ENCODE peak calls at places on chromosomes 6 and 20, in eight cellular contexts. One of them, this sample, is unnamed. For H3K36me3, the result is how much of the 10 kb centered on the place peaks cover.

GRCh38 chr6:7901056-7901455 is 9.5 kb downstream of the TXNDC5 start:
- DNase-seq in small intestine: peak
- DNase-seq in body of pancreas: peak
- DNase-seq in left ventricle myocardium inferior: no peak
- DNase-seq in Panc1: no peak
- DNase-seq in brain microvascular endothelial cell: no peak
- DNase-seq in thoracic aorta: no peak
- DNase-seq in endothelial cell of umbilical vein: peak
- DNase-seq in this sample: no peak

GRCh38 chr20:38198238-38198861 is 33.3 kb upstream of the TGM2 start:
- DNase-seq in small intestine: no peak
- DNase-seq in left ventricle myocardium inferior: no peak
- DNase-seq in thoracic aorta: no peak
- DNase-seq in brain microvascular endothelial cell: no peak
- DNase-seq in Panc1: no peak
- DNase-seq in body of pancreas: no peak
- DNase-seq in endothelial cell of umbilical vein: no peak
- DNase-seq in this sample: no peak

GRCh38 chr6:34680802-34681515 is 15.6 kb downstream of the ILRUN start:
- DNase-seq in small intestine: peak
- DNase-seq in brain microvascular endothelial cell: no peak
- DNase-seq in thoracic aorta: no peak
- DNase-seq in Panc1: no peak
- DNase-seq in body of pancreas: no peak
- DNase-seq in left ventricle myocardium inferior: no peak
- DNase-seq in endothelial cell of umbilical vein: peak
- DNase-seq in this sample: no peak

GRCh38 chr6:104118274-104118673 is 741.4 kb downstream of the HACE1 start:
- DNase-seq in brain microvascular endothelial cell: peak
- DNase-seq in thoracic aorta: no peak
- DNase-seq in left ventricle myocardium inferior: no peak
- DNase-seq in Panc1: peak
- DNase-seq in endothelial cell of umbilical vein: peak
- DNase-seq in body of pancreas: no peak
- DNase-seq in small intestine: no peak
- DNase-seq in this sample: no peak

GRCh38 chr6:135488023-135488422 is 9.5 kb downstream of the AHI1 start:
- DNase-seq in left ventricle myocardium inferior: no peak
- DNase-seq in brain microvascular endothelial cell: peak
- DNase-seq in thoracic aorta: no peak
- DNase-seq in Panc1: no peak
- DNase-seq in body of pancreas: no peak
- DNase-seq in small intestine: no peak
- DNase-seq in endothelial cell of umbilical vein: peak
- DNase-seq in this sample: no peak

GRCh38 chr20:8473459-8473858 is 341.4 kb downstream of the PLCB1 start:
- DNase-seq in Panc1: no peak
- DNase-seq in small intestine: no peak
- DNase-seq in thoracic aorta: no peak
- DNase-seq in body of pancreas: no peak
- DNase-seq in brain microvascular endothelial cell: no peak
- DNase-seq in left ventricle myocardium inferior: no peak
- DNase-seq in endothelial cell of umbilical vein: no peak
- DNase-seq in this sample: no peak

GRCh38 chr6:131116755-131117360 is 18.4 kb upstream of the AKAP7 start:
- DNase-seq in endothelial cell of umbilical vein: peak
- DNase-seq in small intestine: peak
- DNase-seq in thoracic aorta: no peak
- DNase-seq in body of pancreas: peak
- DNase-seq in Panc1: peak
- DNase-seq in brain microvascular endothelial cell: peak
- DNase-seq in left ventricle myocardium inferior: no peak
- DNase-seq in this sample: peak

GRCh38 chr20:49325981-49326380 is 48.1 kb upstream of the ZNFX1 start:
- DNase-seq in small intestine: no peak
- DNase-seq in left ventricle myocardium inferior: no peak
- DNase-seq in brain microvascular endothelial cell: peak
- DNase-seq in thoracic aorta: no peak
- DNase-seq in body of pancreas: no peak
- DNase-seq in Panc1: no peak
- DNase-seq in endothelial cell of umbilical vein: no peak
- DNase-seq in this sample: no peak

GRCh38 chr6:113137411-113137810 is 719.7 kb upstream of the MARCKS start:
- DNase-seq in Panc1: no peak
- DNase-seq in thoracic aorta: no peak
- DNase-seq in brain microvascular endothelial cell: no peak
- DNase-seq in left ventricle myocardium inferior: peak
- DNase-seq in endothelial cell of umbilical vein: peak
- DNase-seq in body of pancreas: peak
- DNase-seq in small intestine: no peak
- DNase-seq in this sample: no peak

GRCh38 chr20:35907017-35907685 is 47.2 kb downstream of the SCAND1 start:
- DNase-seq in thoracic aorta: no peak
- DNase-seq in Panc1: no peak
- DNase-seq in left ventricle myocardium inferior: peak
- DNase-seq in endothelial cell of umbilical vein: peak
- DNase-seq in body of pancreas: no peak
- DNase-seq in brain microvascular endothelial cell: no peak
- DNase-seq in small intestine: no peak
- DNase-seq in this sample: no peak

GRCh38 chr6:48844696-48845095 is 618.4 kb downstream of the MMUT start:
- DNase-seq in Panc1: no peak
- DNase-seq in brain microvascular endothelial cell: no peak
- DNase-seq in thoracic aorta: no peak
- DNase-seq in endothelial cell of umbilical vein: no peak
- DNase-seq in small intestine: no peak
- DNase-seq in left ventricle myocardium inferior: no peak
- DNase-seq in body of pancreas: no peak
- DNase-seq in this sample: no peak

GRCh38 chr20:43188234-43188653 is 1.5 kb downstream of the PTPRT start:
- DNase-seq in Panc1: no peak
- DNase-seq in body of pancreas: no peak
- DNase-seq in thoracic aorta: no peak
- DNase-seq in small intestine: no peak
- DNase-seq in left ventricle myocardium inferior: no peak
- DNase-seq in brain microvascular endothelial cell: no peak
- DNase-seq in endothelial cell of umbilical vein: no peak
- DNase-seq in this sample: no peak

GRCh38 chr20:33604084-33604990 is 57.8 kb upstream of the C20orf144 start:
- DNase-seq in left ventricle myocardium inferior: no peak
- DNase-seq in brain microvascular endothelial cell: no peak
- DNase-seq in Panc1: no peak
- DNase-seq in thoracic aorta: no peak
- DNase-seq in body of pancreas: no peak
- DNase-seq in small intestine: no peak
- DNase-seq in endothelial cell of umbilical vein: no peak
- DNase-seq in this sample: no peak

GRCh38 chr6:159633196-159633595 is 59.8 kb downstream of the SOD2 start:
- DNase-seq in thoracic aorta: no peak
- DNase-seq in left ventricle myocardium inferior: no peak
- DNase-seq in brain microvascular endothelial cell: peak
- DNase-seq in endothelial cell of umbilical vein: peak
- DNase-seq in body of pancreas: no peak
- DNase-seq in Panc1: no peak
- DNase-seq in small intestine: peak
- DNase-seq in this sample: no peak

GRCh38 chr6:51529240-51529639 is 558.2 kb downstream of the PKHD1 start:
- DNase-seq in brain microvascular endothelial cell: no peak
- DNase-seq in thoracic aorta: no peak
- DNase-seq in Panc1: no peak
- DNase-seq in body of pancreas: no peak
- DNase-seq in small intestine: no peak
- DNase-seq in left ventricle myocardium inferior: no peak
- DNase-seq in endothelial cell of umbilical vein: no peak
- DNase-seq in this sample: no peak

GRCh38 chr6:75611702-75612375 is 10.2 kb downstream of the SENP6 start:
- DNase-seq in small intestine: no peak
- DNase-seq in thoracic aorta: no peak
- DNase-seq in brain microvascular endothelial cell: no peak
- DNase-seq in endothelial cell of umbilical vein: no peak
- DNase-seq in left ventricle myocardium inferior: no peak
- DNase-seq in body of pancreas: no peak
- DNase-seq in Panc1: no peak
- DNase-seq in this sample: no peak

GRCh38 chr20:6746901-6747609 is 20.4 kb upstream of the BMP2 start:
- DNase-seq in body of pancreas: no peak
- DNase-seq in Panc1: peak
- DNase-seq in thoracic aorta: no peak
- DNase-seq in endothelial cell of umbilical vein: peak
- DNase-seq in small intestine: no peak
- DNase-seq in brain microvascular endothelial cell: peak
- DNase-seq in left ventricle myocardium inferior: no peak
- DNase-seq in this sample: no peak

GRCh38 chr6:156556830-156557229 is 220.3 kb upstream of the ARID1B start:
- DNase-seq in thoracic aorta: no peak
- DNase-seq in endothelial cell of umbilical vein: no peak
- DNase-seq in Panc1: no peak
- DNase-seq in brain microvascular endothelial cell: no peak
- DNase-seq in body of pancreas: no peak
- DNase-seq in small intestine: no peak
- DNase-seq in left ventricle myocardium inferior: no peak
- DNase-seq in this sample: no peak

GRCh38 chr6:143408787-143409162 is 41.7 kb downstream of the ADAT2 start:
- DNase-seq in Panc1: no peak
- DNase-seq in small intestine: no peak
- DNase-seq in left ventricle myocardium inferior: no peak
- DNase-seq in endothelial cell of umbilical vein: no peak
- DNase-seq in brain microvascular endothelial cell: no peak
- DNase-seq in body of pancreas: no peak
- DNase-seq in thoracic aorta: no peak
- DNase-seq in this sample: no peak

GRCh38 chr6:167031082-167031709 is 32.0 kb downstream of the CEP43 start:
- DNase-seq in body of pancreas: no peak
- DNase-seq in left ventricle myocardium inferior: no peak
- DNase-seq in small intestine: peak
- DNase-seq in Panc1: no peak
- DNase-seq in endothelial cell of umbilical vein: no peak
- DNase-seq in brain microvascular endothelial cell: no peak
- DNase-seq in thoracic aorta: no peak
- DNase-seq in this sample: no peak
- H3K36me3 ChIP-seq in body of pancreas: under half
- H3K36me3 ChIP-seq in left ventricle myocardium inferior: half or more
- H3K36me3 ChIP-seq in small intestine: under half
- H3K36me3 ChIP-seq in Panc1: under half
- H3K36me3 ChIP-seq in endothelial cell of umbilical vein: under half
- H3K36me3 ChIP-seq in brain microvascular endothelial cell: under half
- H3K36me3 ChIP-seq in thoracic aorta: under half
- H3K36me3 ChIP-seq in this sample: under half

DNA sequence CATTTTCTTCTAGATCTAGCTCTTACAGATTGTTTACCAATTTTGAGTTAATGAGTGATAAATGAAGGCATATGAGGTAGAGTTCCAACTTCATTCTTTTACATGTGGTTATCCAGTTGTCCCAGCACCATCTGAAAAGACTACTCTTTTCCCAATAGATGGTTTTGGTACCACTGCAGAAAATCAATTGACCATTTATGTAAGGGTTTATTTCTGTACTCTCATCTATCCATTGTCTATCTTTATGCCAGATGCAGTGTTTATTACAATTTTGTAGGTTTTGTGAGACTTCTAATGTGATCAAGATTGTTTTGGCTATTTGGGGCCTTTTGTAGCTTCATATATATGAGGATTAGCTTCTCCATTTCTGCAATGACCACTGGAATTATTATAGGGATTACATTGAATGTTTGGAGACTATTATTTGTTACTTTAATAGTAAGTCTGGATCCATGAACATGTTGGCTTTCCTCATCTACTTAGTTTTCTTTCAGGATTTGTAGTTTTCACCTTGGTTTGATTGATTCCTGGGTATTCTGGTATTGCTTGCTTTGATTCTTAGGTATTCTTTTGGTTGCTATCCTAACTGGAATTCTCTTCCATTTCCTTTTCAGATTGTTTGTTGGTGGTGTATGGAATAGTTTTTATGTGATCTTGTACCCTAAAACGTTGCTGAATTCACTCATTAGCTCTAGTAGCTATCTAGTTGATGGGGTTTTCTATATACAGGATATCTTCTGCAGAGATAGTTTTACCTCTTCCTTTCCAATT is 10.4 kb downstream of the SNRPB start:
- DNase-seq in thoracic aorta: no peak
- DNase-seq in brain microvascular endothelial cell: no peak
- DNase-seq in left ventricle myocardium inferior: no peak
- DNase-seq in body of pancreas: no peak
- DNase-seq in endothelial cell of umbilical vein: no peak
- DNase-seq in small intestine: no peak
- DNase-seq in Panc1: no peak
- DNase-seq in this sample: no peak
- H3K36me3 ChIP-seq in thoracic aorta: under half
- H3K36me3 ChIP-seq in brain microvascular endothelial cell: half or more
- H3K36me3 ChIP-seq in left ventricle myocardium inferior: half or more
- H3K36me3 ChIP-seq in body of pancreas: under half
- H3K36me3 ChIP-seq in endothelial cell of umbilical vein: half or more
- H3K36me3 ChIP-seq in small intestine: under half
- H3K36me3 ChIP-seq in Panc1: under half
- H3K36me3 ChIP-seq in this sample: half or more

GRCh38 chr20:58024241-58024721 is 204.2 kb downstream of the ANKRD60 start:
- DNase-seq in left ventricle myocardium inferior: no peak
- DNase-seq in Panc1: no peak
- DNase-seq in body of pancreas: no peak
- DNase-seq in brain microvascular endothelial cell: no peak
- DNase-seq in small intestine: no peak
- DNase-seq in thoracic aorta: no peak
- DNase-seq in endothelial cell of umbilical vein: no peak
- DNase-seq in this sample: no peak

GRCh38 chr20:58026361-58026760 is 202.1 kb downstream of the ANKRD60 start:
- DNase-seq in body of pancreas: no peak
- DNase-seq in left ventricle myocardium inferior: no peak
- DNase-seq in endothelial cell of umbilical vein: no peak
- DNase-seq in thoracic aorta: no peak
- DNase-seq in brain microvascular endothelial cell: no peak
- DNase-seq in Panc1: no peak
- DNase-seq in small intestine: no peak
- DNase-seq in this sample: no peak

GRCh38 chr20:58023346-58023745 is 205.1 kb downstream of the ANKRD60 start:
- DNase-seq in body of pancreas: no peak
- DNase-seq in endothelial cell of umbilical vein: no peak
- DNase-seq in small intestine: no peak
- DNase-seq in left ventricle myocardium inferior: no peak
- DNase-seq in thoracic aorta: no peak
- DNase-seq in brain microvascular endothelial cell: no peak
- DNase-seq in Panc1: no peak
- DNase-seq in this sample: no peak

GRCh38 chr20:58023781-58024180 is 204.7 kb downstream of the ANKRD60 start:
- DNase-seq in thoracic aorta: no peak
- DNase-seq in Panc1: no peak
- DNase-seq in left ventricle myocardium inferior: no peak
- DNase-seq in small intestine: no peak
- DNase-seq in body of pancreas: no peak
- DNase-seq in endothelial cell of umbilical vein: no peak
- DNase-seq in brain microvascular endothelial cell: no peak
- DNase-seq in this sample: no peak

GRCh38 chr20:58025233-58025632 is 203.2 kb downstream of the ANKRD60 start:
- DNase-seq in thoracic aorta: no peak
- DNase-seq in endothelial cell of umbilical vein: no peak
- DNase-seq in brain microvascular endothelial cell: no peak
- DNase-seq in Panc1: no peak
- DNase-seq in small intestine: no peak
- DNase-seq in left ventricle myocardium inferior: peak
- DNase-seq in body of pancreas: peak
- DNase-seq in this sample: no peak
- H3K36me3 ChIP-seq in thoracic aorta: under half
- H3K36me3 ChIP-seq in endothelial cell of umbilical vein: under half
- H3K36me3 ChIP-seq in brain microvascular endothelial cell: under half
- H3K36me3 ChIP-seq in Panc1: under half
- H3K36me3 ChIP-seq in small intestine: under half
- H3K36me3 ChIP-seq in left ventricle myocardium inferior: under half
- H3K36me3 ChIP-seq in body of pancreas: under half
- H3K36me3 ChIP-seq in this sample: under half

GRCh38 chr20:2458919-2459499 is 11.6 kb downstream of the SNRPB start:
- DNase-seq in Panc1: no peak
- DNase-seq in brain microvascular endothelial cell: no peak
- DNase-seq in thoracic aorta: no peak
- DNase-seq in body of pancreas: no peak
- DNase-seq in endothelial cell of umbilical vein: no peak
- DNase-seq in small intestine: no peak
- DNase-seq in left ventricle myocardium inferior: no peak
- DNase-seq in this sample: no peak
- H3K36me3 ChIP-seq in Panc1: under half
- H3K36me3 ChIP-seq in brain microvascular endothelial cell: half or more
- H3K36me3 ChIP-seq in thoracic aorta: under half
- H3K36me3 ChIP-seq in body of pancreas: under half
- H3K36me3 ChIP-seq in endothelial cell of umbilical vein: under half
- H3K36me3 ChIP-seq in small intestine: under half
- H3K36me3 ChIP-seq in left ventricle myocardium inferior: under half
- H3K36me3 ChIP-seq in this sample: under half